ENCODE peak calls at places on chromosomes 12 and 14, in five cellular contexts. V is endodermal cell, M is A549, H is astrocyte, I is ovary. J is an unnamed sample. For H3K4me1, the result is how much of the 10 kb centered on the place peaks cover.

GRCh38 chr12:2384533-2385328 is 331.9 kb downstream of the CACNA1C start:
- DNase-seq in H (peak), M (no peak), V (peak), I (no peak), J (no peak)

GRCh38 chr14:95353007-95353406 is 33.3 kb upstream of the CLMN start:
- DNase-seq in I (no peak), H (no peak), M (no peak), V (no peak), J (no peak)

GRCh38 chr14:104428333-104428851 is 151.2 kb upstream of the C14orf180 start:
- DNase-seq in H (no peak), M (no peak), I (no peak), V (no peak), J (no peak)

GRCh38 chr12:123264642-123265041 is 7.0 kb downstream of the CDK2AP1 start:
- DNase-seq in H (no peak), I (no peak), V (peak), M (peak), J (no peak)

GRCh38 chr12:95224202-95225170 is 6.9 kb downstream of the VEZT start:
- DNase-seq in M (no peak), I (no peak), H (peak), V (no peak), J (no peak)

GRCh38 chr12:69932154-69932553 is 107.1 kb downstream of the MYRFL start:
- DNase-seq in H (no peak), V (peak), M (no peak), I (no peak), J (no peak)

GRCh38 chr12:92139634-92140555 is 5.8 kb downstream of the BTG1 start:
- DNase-seq in V (no peak), M (no peak), H (peak), I (no peak), J (no peak)

GRCh38 chr14:89697281-89698060 is 257.1 kb downstream of the EFCAB11 start:
- DNase-seq in V (no peak), I (no peak), M (peak), H (no peak), J (no peak)

GRCh38 chr12:71876400-71876799 is 36.8 kb downstream of the TBC1D15 start:
- DNase-seq in M (no peak), I (peak), H (no peak), V (no peak), J (no peak)

GRCh38 chr14:93536945-93537344 is 106.2 kb downstream of the UNC79 start:
- DNase-seq in I (no peak), V (peak), M (peak), H (no peak), J (no peak)

GRCh38 chr14:58637040-58637390 is 747 bp upstream of the DACT1 start:
- DNase-seq in I (peak), V (no peak), H (peak), M (peak), J (no peak)

GRCh38 chr14:64209428-64210165 is 84.6 kb downstream of the ESR2 start:
- DNase-seq in I (peak), H (no peak), M (no peak), V (no peak), J (peak)

GRCh38 chr12:64625243-64626077 is 15.2 kb downstream of the RASSF3 start:
- DNase-seq in I (peak), H (peak), V (no peak), M (peak), J (no peak)

GRCh38 chr12:130764073-130764472 is 48.0 kb upstream of the RIMBP2 start:
- DNase-seq in M (peak), V (no peak), H (peak), I (no peak), J (no peak)

GRCh38 chr12:52221912-52222457 is 11.1 kb upstream of the KRT7 start:
- DNase-seq in V (peak), M (peak), H (no peak), I (no peak), J (peak)

GRCh38 chr14:104599446-104599845 is 5.1 kb downstream of the TMEM179 start:
- DNase-seq in M (no peak), V (no peak), I (no peak), H (no peak), J (no peak)

GRCh38 chr12:102484017-102484731 is 3.8 kb upstream of the IGF1 start:
- DNase-seq in I (peak), V (peak), M (peak), H (peak), J (peak)

GRCh38 chr12:57575771-57576612 is 15.0 kb upstream of the PIP4K2C start:
- DNase-seq in I (no peak), H (no peak), V (no peak), M (no peak), J (no peak)

GRCh38 chr12:113322353-113322752 is 12.6 kb downstream of the SLC8B1 start:
- DNase-seq in H (peak), V (no peak), M (no peak), I (no peak), J (no peak)

GRCh38 chr12:103973909-103974308 is 8.2 kb downstream of the TDG start:
- DNase-seq in M (no peak), H (no peak), V (no peak), I (no peak), J (no peak)

GRCh38 chr12:2332947-2333346 is 280.2 kb downstream of the CACNA1C start:
- DNase-seq in H (peak), I (no peak), V (no peak), M (peak), J (no peak)

GRCh38 chr14:51774209-51774608 is 86.2 kb upstream of the GNG2 start:
- DNase-seq in H (no peak), I (no peak), V (no peak), M (no peak), J (no peak)

GRCh38 chr14:29782041-29782440 is 145.6 kb downstream of the PRKD1 start:
- DNase-seq in V (no peak), H (no peak), I (no peak), M (no peak), J (no peak)

GRCh38 chr14:23423657-23424056 is 11.8 kb downstream of the MYH7 start:
- DNase-seq in H (no peak), M (no peak), I (no peak), V (no peak), J (no peak)

GRCh38 chr12:4320859-4321701 is at the start of gene TIGAR:
- DNase-seq in V (peak), M (peak), H (peak), I (peak), J (peak)

GRCh38 chr12:64747681-64748080 is 11.5 kb downstream of the GNS start:
- DNase-seq in V (no peak), M (no peak), I (no peak), H (no peak), J (no peak)

GRCh38 chr12:89636054-89636775 is 72.4 kb downstream of the ATP2B1 start:
- DNase-seq in M (peak), H (peak), V (no peak), I (no peak), J (no peak)

GRCh38 chr12:91781114-91781513 is 364.5 kb downstream of the BTG1 start:
- DNase-seq in I (no peak), M (no peak), V (no peak), H (peak), J (no peak)

GRCh38 chr14:92362781-92363235 is 39.8 kb downstream of the SLC24A4 start:
- DNase-seq in I (no peak), M (peak), H (peak), V (no peak), J (no peak)

GRCh38 chr14:51981218-51981854 is 8.0 kb upstream of the RTRAF start:
- DNase-seq in I (no peak), M (no peak), H (no peak), V (no peak), J (no peak)

GRCh38 chr14:75268638-75269550 is 9.7 kb upstream of the FOS start:
- DNase-seq in M (no peak), H (no peak), V (peak), I (no peak), J (no peak)

GRCh38 chr14:53953002-53953827 is 3.4 kb downstream of the BMP4 start:
- DNase-seq in H (peak), M (peak), I (peak), V (peak), J (peak)

GRCh38 chr12:124910561-124911478 is 3.6 kb downstream of the UBC start:
- DNase-seq in H (no peak), V (no peak), I (no peak), M (peak), J (no peak)

GRCh38 chr14:61545716-61546455 is 149.4 kb upstream of the HIF1A start:
- DNase-seq in H (no peak), M (no peak), I (no peak), V (no peak), J (no peak)

GRCh38 chr14:61681413-61681812 is 13.9 kb upstream of the HIF1A start:
- DNase-seq in H (no peak), V (no peak), M (no peak), I (no peak), J (no peak)

DNA sequence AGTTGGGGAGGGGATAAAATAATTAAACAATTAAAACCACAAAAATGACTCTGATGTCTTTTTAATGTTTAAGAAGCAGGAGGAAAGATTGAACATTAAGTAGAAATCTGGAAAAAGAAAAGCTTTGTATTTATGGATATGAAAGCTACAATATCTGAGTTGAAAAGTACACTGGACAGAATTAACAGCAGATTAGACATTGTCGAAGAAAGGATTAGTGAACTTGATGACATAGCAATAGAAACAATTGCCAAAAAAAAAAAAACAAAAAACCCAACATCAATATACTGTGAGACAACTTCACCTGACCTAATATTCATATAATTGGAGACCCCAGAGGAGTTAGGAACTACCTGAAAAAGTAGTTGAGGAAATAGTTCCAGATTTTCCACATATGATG is 289.5 kb upstream of the RGS6 start:
- DNase-seq in H (no peak), M (no peak), V (no peak), I (no peak), J (no peak)
- H3K4me1 ChIP-seq in H (under half), M (under half), V (under half), I (under half), J (under half)

DNA sequence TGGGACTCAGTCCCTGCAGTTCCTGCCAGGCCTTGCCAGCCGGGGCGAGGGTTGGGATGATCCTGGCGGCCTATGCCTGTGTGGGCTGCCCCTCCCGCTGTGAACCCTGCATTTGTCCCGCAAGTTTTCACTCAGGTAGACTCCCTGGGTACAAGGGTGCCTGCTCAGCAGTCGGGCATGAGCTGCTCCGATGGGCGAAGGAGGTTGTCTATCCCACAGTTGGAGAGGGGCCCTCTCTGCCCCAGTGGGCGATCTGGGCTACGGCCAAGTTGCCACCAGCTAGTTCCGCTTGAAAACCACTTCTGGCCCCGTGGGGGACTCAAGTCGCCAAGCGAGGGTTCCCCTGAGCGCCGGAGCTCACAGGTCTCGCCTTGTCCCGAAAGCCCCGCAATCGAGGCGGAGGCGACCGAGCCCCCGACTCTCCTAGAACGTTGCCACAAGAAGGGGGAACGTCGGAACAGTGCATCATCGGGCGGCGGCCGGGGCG is 368 bp upstream of the TPI1 start:
- DNase-seq in I (no peak), M (no peak), H (no peak), V (no peak), J (no peak)
- TF ChIP-seq CTCF in I (no peak), M (no peak), H (no peak), V (peak), J (no peak)

GRCh38 chr14:100645200-100645985 is 58.2 kb upstream of the BEGAIN start:
- DNase-seq in V (peak), H (peak), M (peak), I (peak), J (peak)
- H3K4me1 ChIP-seq in V (under half), H (under half), M (under half), I (under half), J (under half)

GRCh38 chr12:81615031-81615430 is 144.1 kb downstream of the PPFIA2 start:
- DNase-seq in H (peak), M (no peak), V (no peak), I (no peak), J (no peak)

GRCh38 chr12:81610955-81611889 is 147.9 kb downstream of the PPFIA2 start:
- DNase-seq in H (no peak), M (peak), I (no peak), V (peak), J (no peak)
- TF ChIP-seq CTCF in H (peak), M (peak), I (no peak), V (peak), J (no peak)

GRCh38 chr12:108831309-108831991 is 25.9 kb downstream of the SSH1 start:
- DNase-seq in M (no peak), I (no peak), H (no peak), V (no peak), J (no peak)

GRCh38 chr12:108826807-108827721 is 30.3 kb downstream of the SSH1 start:
- DNase-seq in I (no peak), V (no peak), M (no peak), H (no peak), J (no peak)

GRCh38 chr12:108827941-108828340 is 29.4 kb downstream of the SSH1 start:
- DNase-seq in H (no peak), V (no peak), I (no peak), M (no peak), J (no peak)

GRCh38 chr12:108826115-108826806 is 31.1 kb downstream of the SSH1 start:
- DNase-seq in M (no peak), V (no peak), I (peak), H (peak), J (no peak)

DNA sequence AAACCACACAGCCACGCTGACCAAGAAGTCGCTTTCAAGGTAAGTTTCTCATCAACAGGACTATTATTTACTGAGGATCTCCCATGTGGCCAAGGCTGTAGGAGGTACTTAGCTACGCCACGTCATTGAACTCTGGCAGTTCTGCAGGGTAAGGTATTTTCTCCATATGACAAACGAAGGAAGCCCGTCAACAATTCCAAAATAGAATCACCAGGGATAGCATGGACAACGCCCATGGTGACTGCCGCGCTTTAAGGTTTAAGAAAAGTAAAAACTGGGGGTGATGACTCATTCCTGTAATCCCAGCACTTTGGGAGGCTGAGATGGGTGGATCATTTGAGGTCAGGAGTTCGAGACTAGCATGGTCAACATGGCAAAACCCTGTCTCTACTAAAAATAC is 28.6 kb downstream of the SSH1 start:
- DNase-seq in M (no peak), I (no peak), H (peak), V (no peak), J (no peak)
- H3K4me1 ChIP-seq in M (half or more), I (under half), H (half or more), V (under half), J (under half)

DNA sequence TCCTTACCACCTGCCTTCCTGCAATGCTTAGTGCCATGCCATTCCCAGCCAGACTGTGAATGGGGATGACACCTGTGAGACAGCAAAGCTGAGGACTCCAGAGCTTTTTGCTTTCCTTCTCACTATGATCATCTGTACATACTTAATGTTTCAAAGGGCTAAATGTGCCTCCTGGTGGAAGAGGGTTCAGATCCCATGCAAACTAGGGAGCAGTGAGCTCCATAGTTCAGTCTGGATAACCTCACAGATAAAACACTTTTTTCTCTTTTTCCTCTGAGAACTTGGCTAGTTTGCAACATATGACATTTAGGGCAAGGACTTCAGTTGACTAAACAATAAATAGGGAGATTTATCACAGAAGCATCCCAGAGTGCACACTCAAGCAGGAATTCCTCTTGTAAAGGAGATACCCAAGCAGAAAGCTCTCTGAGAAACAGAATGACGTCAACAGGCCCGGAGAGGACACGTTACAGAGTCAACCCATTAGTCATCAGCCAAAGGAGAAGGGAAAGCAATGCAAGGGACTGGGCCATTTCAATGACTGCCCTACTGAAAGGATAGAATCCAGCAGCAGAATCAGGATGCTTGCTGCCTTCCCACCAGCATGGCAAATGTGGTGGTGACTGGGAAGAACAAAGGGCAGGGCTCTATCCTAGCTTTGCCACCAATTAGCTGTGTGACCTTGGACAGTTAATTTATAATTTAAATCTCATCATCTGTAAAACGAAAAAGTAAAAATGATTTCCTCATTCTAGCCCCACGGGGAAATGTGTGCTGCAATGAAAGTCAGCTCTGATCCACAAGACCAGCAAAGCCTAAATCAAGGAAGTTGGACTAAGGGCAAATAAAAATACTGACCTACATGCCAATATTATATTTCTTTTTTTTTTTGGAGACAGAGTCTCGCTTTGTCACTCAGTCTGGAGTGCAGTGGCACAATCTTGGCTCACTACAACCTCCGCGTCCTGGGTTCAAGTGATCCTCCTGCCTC is 80.9 kb upstream of the ACTN1 start:
- DNase-seq in H (peak), I (no peak), V (no peak), M (peak), J (no peak)
- TF ChIP-seq CTCF in H (no peak), I (no peak), V (no peak), M (no peak), J (no peak)

DNA sequence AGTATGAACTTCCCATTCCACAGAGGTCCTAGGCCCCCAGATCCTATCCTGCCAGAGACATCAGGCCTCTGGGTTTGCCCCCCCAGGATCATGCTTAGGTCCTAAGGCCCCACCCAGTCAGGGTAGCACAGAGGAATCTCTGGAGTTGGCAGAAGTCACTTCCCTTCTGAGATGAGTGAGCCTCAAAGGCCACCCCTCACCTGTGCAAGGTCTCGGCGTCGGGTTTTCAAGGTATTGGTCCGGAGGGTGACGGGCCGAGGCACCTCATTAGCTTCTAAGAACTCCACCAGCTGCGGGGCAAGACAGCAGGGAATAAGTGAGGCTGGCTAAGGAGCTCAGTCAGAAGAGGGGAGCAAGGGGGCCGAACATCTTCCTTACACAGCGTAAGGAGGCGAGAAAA is 5.2 kb downstream of the NOP2 start:
- DNase-seq in H (no peak), V (no peak), M (no peak), I (no peak), J (no peak)
- H3K4me1 ChIP-seq in H (under half), V (under half), M (under half), I (under half), J (under half)

J was measured in mucosa of descending colon.